ENCODE peak calls at places on chromosomes 4 and X, in eight cellular contexts. One of them, this sample, is unnamed.

GRCh38 chr4:55248756-55249155 is 97.3 kb upstream of the SRD5A3 start:
- DNase-seq in A549: no peak
- DNase-seq in choroid plexus epithelial cell: no peak
- DNase-seq in cardiac muscle cell: peak; percentile 37
- DNase-seq in kidney epithelial cell: no peak
- DNase-seq in retinal pigment epithelial cell: no peak
- DNase-seq in lung: no peak
- DNase-seq in esophagus squamous epithelium: no peak
- DNase-seq in this sample: no peak

GRCh38 chr4:176635372-176636261 is 157.1 kb downstream of the VEGFC start:
- DNase-seq in A549: peak; percentile 80
- DNase-seq in retinal pigment epithelial cell: peak; percentile 50
- DNase-seq in kidney epithelial cell: peak; percentile 12
- DNase-seq in choroid plexus epithelial cell: peak; percentile 94
- DNase-seq in lung: no peak
- DNase-seq in esophagus squamous epithelium: no peak
- DNase-seq in cardiac muscle cell: peak; percentile 85
- DNase-seq in this sample: no peak

GRCh38 chrX:123340691-123341090 is 156.6 kb downstream of the GRIA3 start:
- DNase-seq in lung: no peak
- DNase-seq in A549: no peak
- DNase-seq in choroid plexus epithelial cell: peak; percentile 45
- DNase-seq in kidney epithelial cell: no peak
- DNase-seq in retinal pigment epithelial cell: no peak
- DNase-seq in cardiac muscle cell: no peak
- DNase-seq in esophagus squamous epithelium: no peak
- DNase-seq in this sample: no peak

GRCh38 chr4:25993564-25994185 is 79.7 kb downstream of the SMIM20 start:
- DNase-seq in lung: no peak
- DNase-seq in cardiac muscle cell: peak; percentile 21
- DNase-seq in A549: peak; percentile 13
- DNase-seq in retinal pigment epithelial cell: no peak
- DNase-seq in choroid plexus epithelial cell: peak; percentile 14
- DNase-seq in esophagus squamous epithelium: no peak
- DNase-seq in kidney epithelial cell: no peak
- DNase-seq in this sample: peak; percentile 62

GRCh38 chr4:37445023-37445422 is 200.5 kb downstream of the NWD2 start:
- DNase-seq in A549: no peak
- DNase-seq in esophagus squamous epithelium: no peak
- DNase-seq in cardiac muscle cell: no peak
- DNase-seq in retinal pigment epithelial cell: no peak
- DNase-seq in kidney epithelial cell: no peak
- DNase-seq in choroid plexus epithelial cell: no peak
- DNase-seq in lung: no peak
- DNase-seq in this sample: no peak

GRCh38 chr4:33724685-33725084 is 2519.6 kb downstream of the ARAP2 start:
- DNase-seq in lung: no peak
- DNase-seq in cardiac muscle cell: peak; percentile 45
- DNase-seq in A549: no peak
- DNase-seq in choroid plexus epithelial cell: peak; percentile 33
- DNase-seq in esophagus squamous epithelium: no peak
- DNase-seq in kidney epithelial cell: no peak
- DNase-seq in retinal pigment epithelial cell: no peak
- DNase-seq in this sample: no peak

GRCh38 chr4:73740353-73740778 is at the start of gene CXCL8:
- DNase-seq in kidney epithelial cell: no peak
- DNase-seq in lung: peak; percentile 72
- DNase-seq in choroid plexus epithelial cell: peak; percentile 97
- DNase-seq in A549: peak; percentile 37
- DNase-seq in cardiac muscle cell: peak; percentile 91
- DNase-seq in retinal pigment epithelial cell: no peak
- DNase-seq in esophagus squamous epithelium: no peak
- DNase-seq in this sample: no peak

GRCh38 chr4:83369825-83370639 is 35.4 kb upstream of the HPSE start:
- DNase-seq in esophagus squamous epithelium: no peak
- DNase-seq in choroid plexus epithelial cell: peak; percentile 28
- DNase-seq in retinal pigment epithelial cell: no peak
- DNase-seq in kidney epithelial cell: no peak
- DNase-seq in lung: no peak
- DNase-seq in cardiac muscle cell: peak; percentile 30
- DNase-seq in A549: no peak
- DNase-seq in this sample: no peak

GRCh38 chrX:9913041-9913440 is 54.1 kb upstream of the CLDN34 start:
- DNase-seq in cardiac muscle cell: no peak
- DNase-seq in esophagus squamous epithelium: no peak
- DNase-seq in A549: no peak
- DNase-seq in lung: no peak
- DNase-seq in retinal pigment epithelial cell: no peak
- DNase-seq in choroid plexus epithelial cell: peak; percentile 43
- DNase-seq in kidney epithelial cell: no peak
- DNase-seq in this sample: no peak

GRCh38 chrX:153460826-153461225 is 9.6 kb downstream of the HAUS7 start:
- DNase-seq in cardiac muscle cell: peak; percentile 57
- DNase-seq in kidney epithelial cell: no peak
- DNase-seq in lung: no peak
- DNase-seq in esophagus squamous epithelium: no peak
- DNase-seq in A549: peak; percentile 67
- DNase-seq in retinal pigment epithelial cell: no peak
- DNase-seq in choroid plexus epithelial cell: peak; percentile 69
- DNase-seq in this sample: no peak

GRCh38 chr4:57499786-57500185 is 389.6 kb upstream of the IGFBP7 start:
- DNase-seq in retinal pigment epithelial cell: no peak
- DNase-seq in kidney epithelial cell: no peak
- DNase-seq in cardiac muscle cell: no peak
- DNase-seq in A549: no peak
- DNase-seq in lung: no peak
- DNase-seq in choroid plexus epithelial cell: no peak
- DNase-seq in esophagus squamous epithelium: no peak
- DNase-seq in this sample: no peak

GRCh38 chrX:131901581-131901980 is 121.5 kb upstream of the STK26 start:
- DNase-seq in retinal pigment epithelial cell: no peak
- DNase-seq in A549: no peak
- DNase-seq in esophagus squamous epithelium: no peak
- DNase-seq in choroid plexus epithelial cell: no peak
- DNase-seq in cardiac muscle cell: no peak
- DNase-seq in lung: no peak
- DNase-seq in kidney epithelial cell: no peak
- DNase-seq in this sample: no peak

GRCh38 chr4:31674313-31674947 is 954.3 kb downstream of the PCDH7 start:
- DNase-seq in lung: no peak
- DNase-seq in kidney epithelial cell: no peak
- DNase-seq in choroid plexus epithelial cell: peak; percentile 49
- DNase-seq in cardiac muscle cell: peak; percentile 35
- DNase-seq in esophagus squamous epithelium: no peak
- DNase-seq in retinal pigment epithelial cell: no peak
- DNase-seq in A549: no peak
- DNase-seq in this sample: no peak

GRCh38 chrX:30702736-30703135 is 49.5 kb downstream of the GK start:
- DNase-seq in A549: no peak
- DNase-seq in kidney epithelial cell: no peak
- DNase-seq in cardiac muscle cell: peak; percentile 70
- DNase-seq in lung: no peak
- DNase-seq in esophagus squamous epithelium: no peak
- DNase-seq in choroid plexus epithelial cell: peak; percentile 65
- DNase-seq in retinal pigment epithelial cell: no peak
- DNase-seq in this sample: no peak

GRCh38 chrX:119606508-119607389 is 525 bp upstream of the NKRF start:
- DNase-seq in choroid plexus epithelial cell: peak; percentile 60
- DNase-seq in retinal pigment epithelial cell: no peak
- DNase-seq in esophagus squamous epithelium: no peak
- DNase-seq in kidney epithelial cell: peak; percentile 61
- DNase-seq in lung: no peak
- DNase-seq in A549: no peak
- DNase-seq in cardiac muscle cell: peak; percentile 52
- DNase-seq in this sample: no peak

GRCh38 chr4:114281561-114281960 is 302.1 kb upstream of the ARSJ start:
- DNase-seq in choroid plexus epithelial cell: peak; percentile 89
- DNase-seq in A549: no peak
- DNase-seq in retinal pigment epithelial cell: peak; percentile 43
- DNase-seq in esophagus squamous epithelium: no peak
- DNase-seq in cardiac muscle cell: peak; percentile 64
- DNase-seq in kidney epithelial cell: peak; percentile 18
- DNase-seq in lung: no peak
- DNase-seq in this sample: no peak

GRCh38 chr4:80206541-80207171 is 9.4 kb downstream of the PRDM8 start:
- DNase-seq in choroid plexus epithelial cell: peak; percentile 79
- DNase-seq in kidney epithelial cell: no peak
- DNase-seq in A549: no peak
- DNase-seq in esophagus squamous epithelium: no peak
- DNase-seq in retinal pigment epithelial cell: no peak
- DNase-seq in cardiac muscle cell: peak; percentile 56
- DNase-seq in lung: no peak
- DNase-seq in this sample: no peak

GRCh38 chr4:100288811-100289529 is 98.7 kb upstream of the DDIT4L start:
- DNase-seq in esophagus squamous epithelium: no peak
- DNase-seq in lung: no peak
- DNase-seq in cardiac muscle cell: no peak
- DNase-seq in choroid plexus epithelial cell: peak; percentile 15
- DNase-seq in kidney epithelial cell: no peak
- DNase-seq in A549: no peak
- DNase-seq in retinal pigment epithelial cell: no peak
- DNase-seq in this sample: no peak

GRCh38 chrX:100316987-100317386 is 93.1 kb downstream of the PCDH19 start:
- DNase-seq in kidney epithelial cell: peak; percentile 1
- DNase-seq in cardiac muscle cell: no peak
- DNase-seq in esophagus squamous epithelium: no peak
- DNase-seq in choroid plexus epithelial cell: no peak
- DNase-seq in A549: no peak
- DNase-seq in lung: peak; percentile 54
- DNase-seq in retinal pigment epithelial cell: no peak
- DNase-seq in this sample: no peak

GRCh38 chrX:77899081-77899828 is at the start of gene COX7B:
- DNase-seq in choroid plexus epithelial cell: peak; percentile 97
- DNase-seq in kidney epithelial cell: peak; percentile 80
- DNase-seq in retinal pigment epithelial cell: peak; percentile 89
- DNase-seq in cardiac muscle cell: peak; percentile 96
- DNase-seq in A549: peak; percentile 72
- DNase-seq in lung: peak; percentile 76
- DNase-seq in esophagus squamous epithelium: no peak
- DNase-seq in this sample: no peak

GRCh38 chrX:77901506-77901905 is 2.2 kb downstream of the COX7B start:
- DNase-seq in kidney epithelial cell: no peak
- DNase-seq in lung: no peak
- DNase-seq in A549: no peak
- DNase-seq in choroid plexus epithelial cell: no peak
- DNase-seq in cardiac muscle cell: no peak
- DNase-seq in retinal pigment epithelial cell: no peak
- DNase-seq in esophagus squamous epithelium: no peak
- DNase-seq in this sample: no peak

GRCh38 chrX:77894921-77895886 is at the start of gene MAGT1:
- DNase-seq in kidney epithelial cell: peak; percentile 79
- DNase-seq in cardiac muscle cell: peak; percentile 97
- DNase-seq in lung: peak; percentile 91
- DNase-seq in retinal pigment epithelial cell: peak; percentile 87
- DNase-seq in A549: peak; percentile 84
- DNase-seq in choroid plexus epithelial cell: peak; percentile 97
- DNase-seq in esophagus squamous epithelium: peak; percentile 69
- DNase-seq in this sample: peak; percentile 86

DNA sequence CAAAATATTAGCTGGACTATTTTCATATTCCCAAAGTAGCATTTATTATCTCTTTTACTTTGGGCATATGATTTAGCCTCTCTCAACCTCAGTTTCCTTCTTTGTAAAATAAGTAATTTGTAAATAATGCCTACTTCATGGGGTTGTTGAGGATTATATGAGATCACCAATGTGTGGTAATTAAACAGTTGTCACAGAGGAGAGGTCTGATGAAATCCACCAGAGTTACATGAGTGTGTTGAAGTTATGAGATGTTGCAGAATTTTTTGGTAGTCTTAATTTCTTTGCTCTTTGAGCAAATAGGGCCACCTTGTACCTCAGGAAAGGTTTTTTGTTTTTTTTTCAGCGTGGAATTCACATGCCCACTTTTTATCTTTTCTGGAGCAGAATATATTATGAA is 1.4 kb downstream of the COX7B start:
- DNase-seq in cardiac muscle cell: peak; percentile 28
- DNase-seq in kidney epithelial cell: no peak
- DNase-seq in retinal pigment epithelial cell: no peak
- DNase-seq in A549: no peak
- DNase-seq in esophagus squamous epithelium: no peak
- DNase-seq in choroid plexus epithelial cell: no peak
- DNase-seq in lung: no peak
- DNase-seq in this sample: no peak
- H3K4me3 ChIP-seq in cardiac muscle cell: peak overlapping the region; percentile 58
- H3K4me3 ChIP-seq in kidney epithelial cell: peak overlapping the region; percentile 50
- H3K4me3 ChIP-seq in retinal pigment epithelial cell: peak overlapping the region; percentile 69
- H3K4me3 ChIP-seq in A549: peak overlapping the region; percentile 85
- H3K4me3 ChIP-seq in esophagus squamous epithelium: peak overlapping the region; percentile 73
- H3K4me3 ChIP-seq in choroid plexus epithelial cell: peak overlapping the region; percentile 64
- H3K4me3 ChIP-seq in lung: no peak overlapping the region
- H3K4me3 ChIP-seq in this sample: peak overlapping the region; percentile 69

GRCh38 chrX:47815901-47816845 is 20.5 kb upstream of the ZNF81 start:
- DNase-seq in cardiac muscle cell: peak; percentile 24
- DNase-seq in kidney epithelial cell: no peak
- DNase-seq in esophagus squamous epithelium: no peak
- DNase-seq in lung: no peak
- DNase-seq in choroid plexus epithelial cell: peak; percentile 7
- DNase-seq in A549: no peak
- DNase-seq in retinal pigment epithelial cell: no peak
- DNase-seq in this sample: no peak
- H3K4me3 ChIP-seq in cardiac muscle cell: no peak overlapping the region
- H3K4me3 ChIP-seq in kidney epithelial cell: no peak overlapping the region
- H3K4me3 ChIP-seq in esophagus squamous epithelium: no peak overlapping the region
- H3K4me3 ChIP-seq in lung: no peak overlapping the region
- H3K4me3 ChIP-seq in choroid plexus epithelial cell: no peak overlapping the region
- H3K4me3 ChIP-seq in A549: no peak overlapping the region
- H3K4me3 ChIP-seq in retinal pigment epithelial cell: no peak overlapping the region
- H3K4me3 ChIP-seq in this sample: no peak overlapping the region

GRCh38 chrX:134634691-134635090 is 23.6 kb downstream of the PLAC1 start:
- DNase-seq in lung: no peak
- DNase-seq in A549: no peak
- DNase-seq in cardiac muscle cell: peak; percentile 68
- DNase-seq in retinal pigment epithelial cell: no peak
- DNase-seq in kidney epithelial cell: no peak
- DNase-seq in esophagus squamous epithelium: no peak
- DNase-seq in choroid plexus epithelial cell: no peak
- DNase-seq in this sample: no peak
- H3K4me3 ChIP-seq in lung: no peak overlapping the region
- H3K4me3 ChIP-seq in A549: no peak overlapping the region
- H3K4me3 ChIP-seq in cardiac muscle cell: no peak overlapping the region
- H3K4me3 ChIP-seq in retinal pigment epithelial cell: no peak overlapping the region
- H3K4me3 ChIP-seq in kidney epithelial cell: no peak overlapping the region
- H3K4me3 ChIP-seq in esophagus squamous epithelium: no peak overlapping the region
- H3K4me3 ChIP-seq in choroid plexus epithelial cell: no peak overlapping the region
- H3K4me3 ChIP-seq in this sample: no peak overlapping the region

GRCh38 chr4:69377562-69377961 is 97.3 kb downstream of the UGT2B28 start:
- DNase-seq in kidney epithelial cell: no peak
- DNase-seq in retinal pigment epithelial cell: no peak
- DNase-seq in cardiac muscle cell: no peak
- DNase-seq in esophagus squamous epithelium: no peak
- DNase-seq in A549: no peak
- DNase-seq in lung: no peak
- DNase-seq in choroid plexus epithelial cell: no peak
- DNase-seq in this sample: no peak

DNA sequence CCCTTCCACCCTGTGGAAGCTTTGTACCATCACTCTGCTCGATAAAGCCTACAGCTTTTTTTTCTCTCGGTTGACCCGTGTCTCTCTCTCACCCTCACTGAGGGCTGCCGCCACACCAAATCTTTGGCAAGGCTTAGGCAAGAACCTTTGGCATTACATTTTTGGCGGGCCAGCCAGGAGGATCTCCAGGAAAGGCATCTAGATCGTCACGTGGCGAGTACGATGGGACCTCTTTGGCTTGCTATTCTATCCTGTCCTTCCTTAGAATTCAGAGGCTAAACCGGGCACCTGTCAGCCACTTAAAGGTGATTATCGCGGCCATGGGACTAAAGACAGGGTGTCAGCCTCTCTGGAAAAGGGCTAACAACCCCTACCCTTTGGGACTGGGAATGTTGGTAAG is 96.2 kb downstream of the UGT2B28 start:
- DNase-seq in retinal pigment epithelial cell: no peak
- DNase-seq in choroid plexus epithelial cell: no peak
- DNase-seq in cardiac muscle cell: no peak
- DNase-seq in kidney epithelial cell: no peak
- DNase-seq in esophagus squamous epithelium: no peak
- DNase-seq in lung: no peak
- DNase-seq in A549: no peak
- DNase-seq in this sample: no peak
- H3K4me3 ChIP-seq in retinal pigment epithelial cell: no peak overlapping the region
- H3K4me3 ChIP-seq in choroid plexus epithelial cell: no peak overlapping the region
- H3K4me3 ChIP-seq in cardiac muscle cell: no peak overlapping the region
- H3K4me3 ChIP-seq in kidney epithelial cell: no peak overlapping the region
- H3K4me3 ChIP-seq in esophagus squamous epithelium: no peak overlapping the region
- H3K4me3 ChIP-seq in lung: no peak overlapping the region
- H3K4me3 ChIP-seq in A549: no peak overlapping the region
- H3K4me3 ChIP-seq in this sample: no peak overlapping the region

This sample was measured in ascending aorta.